ENCODE peak calls at places on chromosomes 3 and 15, in five cellular contexts. X is IMR-90, K is GM12892, F is adrenal gland, A is suprapubic skin. Q is an unnamed sample.

GRCh38 chr15:48984811-48985352 is 21.2 kb upstream of the SHC4 start:
- DNase-seq in X (peak), K (no peak), F (no peak), A (no peak), Q (no peak)

GRCh38 chr15:41169784-41170183 is 53.7 kb upstream of the INO80 start:
- DNase-seq in X (no peak), K (no peak), F (no peak), A (no peak), Q (no peak)

GRCh38 chr3:108401836-108402235 is 105.5 kb downstream of the HHLA2 start:
- DNase-seq in X (no peak), K (no peak), F (no peak), A (no peak), Q (no peak)

GRCh38 chr3:113685956-113686721 is 10.3 kb downstream of the USF3 start:
- DNase-seq in X (peak), K (no peak), F (no peak), A (no peak), Q (no peak)

GRCh38 chr3:130956281-130956680 is 62.4 kb downstream of the ATP2C1 start:
- DNase-seq in X (no peak), K (no peak), F (no peak), A (no peak), Q (no peak)

GRCh38 chr15:92909131-92909781 is 9.1 kb downstream of the CHD2 start:
- DNase-seq in X (peak), K (no peak), F (no peak), A (no peak), Q (no peak)

GRCh38 chr3:46361408-46362283 is 7.7 kb downstream of the CCR2 start:
- DNase-seq in X (no peak), K (no peak), F (peak), A (no peak), Q (no peak)

GRCh38 chr15:57727031-57727430 is 20.5 kb downstream of the POLR2M start:
- DNase-seq in X (peak), K (no peak), F (no peak), A (no peak), Q (no peak)

GRCh38 chr15:98826658-98827057 is 178.3 kb downstream of the IGF1R start:
- DNase-seq in X (no peak), K (no peak), F (no peak), A (no peak), Q (no peak)

GRCh38 chr3:138726966-138727365 is 107.8 kb downstream of the PIK3CB start:
- DNase-seq in X (peak), K (no peak), F (no peak), A (no peak), Q (no peak)

GRCh38 chr3:29618395-29619291 is 337.8 kb downstream of the RBMS3 start:
- DNase-seq in X (peak), K (no peak), F (no peak), A (no peak), Q (no peak)

GRCh38 chr3:10929978-10930620 is 62.4 kb upstream of the SLC6A1 start:
- DNase-seq in X (no peak), K (no peak), F (no peak), A (no peak), Q (no peak)

GRCh38 chr3:127193775-127194174 is 844 bp downstream of the PRR23E start:
- DNase-seq in X (no peak), K (no peak), F (no peak), A (no peak), Q (no peak)

GRCh38 chr3:33131328-33132018 is 17.7 kb downstream of the CRTAP start:
- DNase-seq in X (peak), K (peak), F (peak), A (no peak), Q (peak)

DNA sequence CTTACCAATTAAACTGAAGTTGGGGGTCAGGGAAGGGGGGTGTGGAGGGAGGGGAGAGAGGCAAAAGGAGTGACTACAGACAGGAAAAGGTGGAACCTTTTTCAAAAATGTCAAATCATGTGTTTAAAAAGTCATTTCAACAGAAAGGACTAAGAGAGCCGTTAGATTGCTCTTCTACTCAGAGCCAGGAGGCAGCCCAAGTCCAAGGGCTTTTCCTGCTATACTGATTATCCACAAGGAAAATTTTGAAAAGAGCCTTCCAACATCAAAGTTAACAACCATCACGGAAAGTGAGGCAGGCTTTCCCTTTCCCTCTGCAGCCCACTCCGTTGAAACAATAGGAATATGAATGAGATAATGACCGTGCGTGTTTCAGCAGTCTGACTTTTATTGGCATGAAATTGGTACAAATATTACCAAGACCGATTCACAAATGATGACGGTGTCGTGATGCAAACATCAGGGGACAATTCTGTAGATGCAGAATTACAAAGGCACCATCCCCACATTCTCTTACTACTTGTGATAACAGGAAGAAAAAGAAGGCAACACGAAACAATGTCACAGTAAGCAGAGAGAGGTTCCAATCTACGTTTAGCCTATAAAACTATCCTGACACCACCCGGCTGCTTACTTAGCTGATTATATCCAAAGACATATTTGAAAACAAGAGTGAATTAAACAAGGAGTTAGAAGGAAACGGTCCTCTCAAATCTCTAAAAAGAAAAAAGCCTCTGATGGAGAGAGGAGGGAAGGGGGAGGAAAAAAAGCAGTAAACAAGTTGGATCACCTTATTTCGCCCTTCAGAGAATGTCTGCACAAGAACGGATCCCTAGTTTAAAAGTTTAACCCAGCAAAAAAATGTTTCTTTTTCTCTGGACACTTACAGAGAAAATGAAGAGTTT is 453.7 kb downstream of the FOXP1 start:
- DNase-seq in X (peak), K (no peak), F (no peak), A (no peak), Q (no peak)
- TF ChIP-seq POLR2A in X (peak), K (no peak), F (no peak), A (peak), Q (no peak)

GRCh38 chr3:136195258-136196063 is 674 bp downstream of the MSL2 start:
- DNase-seq in X (peak), K (peak), F (peak), A (peak), Q (peak)

GRCh38 chr3:136194409-136195257 is 1.5 kb downstream of the MSL2 start:
- DNase-seq in X (peak), K (no peak), F (peak), A (no peak), Q (peak)

GRCh38 chr3:136197159-136197715 is 1.1 kb upstream of the MSL2 start:
- DNase-seq in X (no peak), K (no peak), F (no peak), A (no peak), Q (no peak)

GRCh38 chr3:136196064-136196400 is at the start of gene MSL2:
- DNase-seq in X (no peak), K (no peak), F (no peak), A (no peak), Q (no peak)

GRCh38 chr3:136196401-136197158 is 445 bp upstream of the MSL2 start:
- DNase-seq in X (peak), K (peak), F (peak), A (peak), Q (peak)
- TF ChIP-seq POLR2A in X (peak), K (peak), F (peak), A (peak), Q (peak)

GRCh38 chr15:45548753-45549520 is 26.4 kb upstream of the SLC30A4 start:
- DNase-seq in X (no peak), K (no peak), F (no peak), A (no peak), Q (no peak)
- TF ChIP-seq POLR2A in X (no peak), K (no peak), F (no peak), A (no peak), Q (no peak)

GRCh38 chr3:4981688-4982494 is 2.7 kb downstream of the BHLHE40 start:
- DNase-seq in X (peak), K (no peak), F (peak), A (no peak), Q (peak)
- TF ChIP-seq POLR2A in X (peak), K (peak), F (peak), A (no peak), Q (peak)

DNA sequence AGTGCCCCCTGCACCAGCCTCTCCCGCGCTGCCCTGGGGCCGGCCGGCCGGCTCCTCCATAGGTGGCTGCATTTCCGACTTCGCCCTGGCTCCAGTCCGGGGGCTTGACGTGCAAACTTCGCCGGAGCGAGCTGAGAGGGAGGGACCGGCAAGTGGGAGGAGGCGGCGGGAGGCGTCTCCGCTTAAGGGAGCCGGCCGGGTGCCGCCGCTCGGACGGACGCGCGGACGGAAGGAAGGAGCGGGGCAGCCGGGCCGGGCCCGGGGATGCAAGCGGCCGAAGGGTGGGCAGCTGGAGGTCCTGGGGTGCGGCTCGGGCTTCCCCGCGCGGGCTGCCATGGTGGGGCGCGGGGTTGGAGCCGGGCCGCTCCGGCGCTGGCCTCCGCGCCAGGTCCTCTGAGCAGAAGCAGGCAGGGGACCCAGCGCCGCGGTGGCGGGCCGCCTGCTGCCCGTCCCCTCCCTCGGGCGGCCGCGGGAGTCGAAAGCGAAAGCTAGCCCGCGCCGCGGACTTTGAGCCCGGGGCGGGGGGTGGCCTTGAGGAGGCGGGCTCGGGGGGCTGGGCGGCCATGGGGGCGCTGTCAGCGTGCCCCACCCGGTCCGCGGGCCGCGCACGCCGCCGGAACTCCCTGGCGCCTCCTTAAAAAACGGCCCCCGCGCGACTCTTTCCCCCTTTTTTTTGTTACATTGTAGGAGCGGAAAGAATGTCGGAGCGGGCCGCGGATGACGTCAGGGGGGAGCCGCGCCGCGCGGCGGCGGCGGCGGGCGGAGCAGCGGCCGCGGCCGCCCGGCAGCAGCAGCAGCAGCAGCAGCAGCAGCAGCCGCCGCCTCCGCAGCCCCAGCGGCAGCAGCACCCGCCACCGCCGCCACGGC is at the start of gene SCAANT1:
- DNase-seq in X (peak), K (peak), F (peak), A (peak), Q (peak)
- TF ChIP-seq POLR2A in X (peak), K (peak), F (peak), A (peak), Q (peak)

GRCh38 chr3:98713984-98714383 is 49.2 kb upstream of the ST3GAL6 start:
- DNase-seq in X (no peak), K (no peak), F (no peak), A (no peak), Q (no peak)
- TF ChIP-seq POLR2A in X (no peak), K (no peak), F (no peak), A (no peak), Q (no peak)

DNA sequence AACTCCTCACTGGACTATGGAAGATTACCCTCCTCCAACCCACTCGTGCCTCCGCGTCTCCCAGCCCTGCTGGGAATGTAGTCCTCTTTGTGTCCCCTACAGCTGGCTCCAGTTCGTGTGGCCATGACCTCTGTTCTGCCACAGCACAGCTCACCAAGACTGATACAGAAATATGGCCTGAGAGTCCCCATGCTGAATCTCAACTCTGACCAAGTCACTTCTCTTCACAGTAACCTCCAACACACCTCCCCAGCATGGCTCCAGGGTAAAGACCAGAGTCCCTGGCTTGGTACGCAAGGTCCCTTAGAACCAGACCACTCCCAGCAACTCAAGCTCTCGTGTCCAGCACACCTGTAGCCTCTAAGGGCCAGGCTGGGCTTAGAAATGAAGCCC is 2.3 kb upstream of the COL7A1 start:
- DNase-seq in X (no peak), K (no peak), F (no peak), A (no peak), Q (no peak)
- TF ChIP-seq POLR2A in X (no peak), K (no peak), F (no peak), A (no peak), Q (no peak)

DNA sequence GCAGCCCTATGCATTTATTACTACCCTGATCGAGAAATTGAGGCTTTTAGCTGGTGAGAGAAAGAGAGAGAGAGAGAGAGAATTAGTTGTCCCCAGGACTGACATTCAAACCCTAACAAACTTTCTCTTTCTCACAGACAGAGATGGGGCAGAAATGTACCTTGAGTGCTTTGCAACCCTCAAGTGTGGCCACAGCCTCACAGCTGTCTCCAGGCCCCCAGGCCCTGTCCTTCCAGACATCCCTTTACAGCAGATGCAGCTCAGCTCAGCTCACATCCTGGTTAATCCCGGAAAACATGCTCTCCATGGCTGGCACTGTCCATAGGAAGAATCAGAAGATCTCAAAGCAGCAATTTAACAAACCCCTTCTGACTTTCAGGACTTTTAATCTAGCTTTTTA is 67.6 kb downstream of the DCLK3 start:
- DNase-seq in X (no peak), K (no peak), F (no peak), A (no peak), Q (no peak)
- TF ChIP-seq POLR2A in X (no peak), K (no peak), F (no peak), A (no peak), Q (no peak)

GRCh38 chr3:5022966-5023776 is 43.9 kb downstream of the BHLHE40 start:
- DNase-seq in X (peak), K (no peak), F (no peak), A (no peak), Q (peak)
- TF ChIP-seq POLR2A in X (no peak), K (no peak), F (no peak), A (no peak), Q (no peak)

GRCh38 chr3:179318876-179319275 is 4.0 kb upstream of the ZNF639 start:
- DNase-seq in X (no peak), K (no peak), F (no peak), A (no peak), Q (no peak)

GRCh38 chr3:179324270-179324754 is 1.5 kb downstream of the ZNF639 start:
- DNase-seq in X (peak), K (no peak), F (no peak), A (no peak), Q (no peak)

GRCh38 chr3:179321585-179322322 is 1.1 kb upstream of the ZNF639 start:
- DNase-seq in X (peak), K (no peak), F (peak), A (no peak), Q (peak)

GRCh38 chr3:179323197-179323901 is 518 bp downstream of the ZNF639 start:
- DNase-seq in X (peak), K (peak), F (peak), A (peak), Q (peak)

DNA sequence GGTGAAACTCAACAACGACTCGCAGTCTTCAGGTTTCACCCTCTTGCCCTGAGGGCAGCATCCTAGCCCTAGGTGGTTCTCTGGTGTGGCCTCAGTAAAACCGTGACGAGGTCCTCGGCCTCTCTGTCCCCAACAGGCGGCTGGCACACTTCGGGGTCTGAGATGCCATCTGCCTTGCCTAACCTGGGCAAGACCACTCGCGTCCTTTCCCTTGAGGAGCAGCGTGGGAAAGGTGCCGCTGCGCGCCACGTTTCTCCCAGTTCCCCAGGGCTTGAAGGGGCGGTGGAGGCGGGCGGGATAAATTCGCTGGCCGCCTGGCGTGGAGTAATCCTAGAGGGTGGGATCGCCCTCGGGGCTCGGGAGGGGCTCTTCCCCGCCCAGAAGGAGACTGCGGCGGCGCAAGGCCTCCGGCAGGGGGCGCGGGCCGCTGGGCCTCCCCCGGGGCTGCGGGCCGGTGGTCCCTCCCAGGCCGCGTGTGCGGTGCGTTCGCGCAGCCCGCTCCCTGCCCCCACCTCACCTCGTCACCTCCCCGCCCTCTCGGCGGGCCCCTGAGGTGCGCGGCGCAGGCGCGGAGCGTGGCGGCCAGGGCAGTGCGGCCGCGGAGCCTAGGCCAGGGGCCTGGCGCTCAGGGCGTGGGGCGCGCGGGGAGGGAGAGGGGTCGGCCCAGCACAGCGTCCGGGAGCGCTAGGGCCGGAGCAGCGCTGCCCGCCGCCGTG is at the start of gene ZNF639:
- DNase-seq in X (peak), K (peak), F (peak), A (peak), Q (peak)
- TF ChIP-seq POLR2A in X (peak), K (peak), F (peak), A (peak), Q (peak)